ENCODE peak calls at places on chromosomes 13 and 19, in four cellular contexts. V, A, G and D are unnamed samples.

GRCh38 chr19:45163156-45163555 is 2.4 kb upstream of the NKPD1 start:
- DNase-seq in A (no peak), G (no peak), V (no peak), D (no peak)

GRCh38 chr19:41377977-41378707 is 1.8 kb downstream of the TMEM91 start:
- DNase-seq in A (no peak), V (no peak), G (peak), D (no peak)

GRCh38 chr13:47680752-47681151 is 320.3 kb downstream of the SUCLA2 start:
- DNase-seq in G (no peak), A (no peak), V (no peak), D (no peak)

GRCh38 chr19:49997709-49998108 is 27.5 kb downstream of the VRK3 start:
- DNase-seq in A (peak), V (peak), G (peak), D (peak)

GRCh38 chr19:18737337-18737953 is 53.7 kb downstream of the COMP start:
- DNase-seq in G (no peak), V (no peak), A (no peak), D (no peak)

GRCh38 chr19:10602330-10603083 is 15.4 kb upstream of the AP1M2 start:
- DNase-seq in V (peak), G (peak), A (peak), D (no peak)

GRCh38 chr13:50244355-50244912 is 229.2 kb downstream of the KCNRG start:
- DNase-seq in A (no peak), G (no peak), V (peak), D (no peak)

GRCh38 chr13:98977568-98978270 is at the start of gene DOCK9:
- DNase-seq in G (no peak), A (no peak), V (no peak), D (no peak)

GRCh38 chr13:47835470-47836228 is 165.4 kb downstream of the SUCLA2 start:
- DNase-seq in V (no peak), G (no peak), A (no peak), D (no peak)

GRCh38 chr13:51804295-51805172 is 571 bp upstream of the DHRS12 start:
- DNase-seq in G (peak), A (no peak), V (no peak), D (no peak)

GRCh38 chr13:30257433-30258099 is 49.8 kb downstream of the KATNAL1 start:
- DNase-seq in A (no peak), V (no peak), G (peak), D (no peak)

GRCh38 chr13:48527955-48528354 is 4.9 kb downstream of the RCBTB2 start:
- DNase-seq in G (no peak), V (no peak), A (no peak), D (no peak)

GRCh38 chr19:10424011-10424637 is 3.8 kb downstream of the PDE4A start:
- DNase-seq in V (peak), G (peak), A (peak), D (no peak)

GRCh38 chr19:480016-480855 is 16.1 kb upstream of the MADCAM1 start:
- DNase-seq in V (peak), A (peak), G (peak), D (no peak)

GRCh38 chr19:44573647-44574046 is 39.7 kb upstream of the IGSF23 start:
- DNase-seq in G (no peak), V (no peak), A (no peak), D (no peak)

GRCh38 chr19:16896098-16896912 is 7.5 kb downstream of the F2RL3 start:
- DNase-seq in G (no peak), A (peak), V (no peak), D (no peak)
- TF ChIP-seq ZBTB33 in G (no peak), A (no peak), V (no peak), D (no peak)

DNA sequence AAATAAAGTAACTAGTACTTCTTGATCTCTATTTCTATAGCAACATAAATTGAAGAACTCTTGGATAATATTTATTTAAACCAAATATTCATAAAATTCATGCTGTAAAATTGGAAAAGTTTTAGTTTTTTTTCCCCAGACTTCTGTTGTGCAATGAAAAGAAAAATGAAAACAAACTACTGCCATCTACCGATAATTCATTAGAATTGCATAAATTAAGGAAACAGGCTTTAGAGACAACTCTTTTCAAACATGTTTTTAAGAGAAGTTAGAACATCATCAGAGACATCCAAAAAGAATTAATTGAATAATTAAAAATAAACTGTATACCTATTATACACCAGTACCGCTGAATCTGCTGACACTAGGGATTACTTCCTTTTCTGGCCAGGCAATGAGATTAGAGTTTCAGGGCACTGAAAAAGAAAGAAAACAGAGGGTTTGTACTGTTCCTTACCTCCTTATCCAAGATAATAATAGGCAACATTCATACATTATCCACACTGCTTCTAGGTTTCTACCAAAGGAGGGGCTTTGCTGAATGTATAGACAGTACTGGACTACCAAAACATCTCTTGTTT is 4.9 kb downstream of the CCDC122 start:
- DNase-seq in G (peak), V (no peak), A (peak), D (no peak)
- TF ChIP-seq ZBTB33 in G (no peak), V (no peak), A (no peak), D (no peak)

DNA sequence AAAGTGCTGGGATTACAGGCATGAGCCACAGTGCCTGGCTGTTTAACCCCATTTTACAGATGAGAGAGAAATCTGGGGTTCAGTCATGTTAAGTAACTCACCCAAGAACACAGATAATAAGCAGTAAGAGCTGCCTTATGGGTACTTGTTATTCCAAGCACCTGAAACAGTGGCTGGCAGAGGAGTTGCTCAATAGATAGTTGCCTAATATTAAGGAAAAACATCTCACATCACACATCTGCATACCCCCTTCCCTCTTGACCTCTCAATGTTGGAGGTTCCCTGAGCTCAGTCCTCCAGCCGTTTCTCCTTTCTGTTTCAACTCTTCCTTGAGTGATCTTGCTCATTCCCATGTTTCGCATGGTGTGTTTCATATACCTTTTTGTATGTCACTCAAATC is 401.9 kb downstream of the KLF12 start:
- DNase-seq in A (no peak), G (no peak), V (no peak), D (no peak)
- TF ChIP-seq ZBTB33 in A (no peak), G (no peak), V (no peak), D (no peak)

GRCh38 chr13:102311901-102312300 is 89.9 kb downstream of the FGF14 start:
- DNase-seq in G (no peak), V (no peak), A (no peak), D (no peak)

GRCh38 chr13:102312841-102313240 is 89.0 kb downstream of the FGF14 start:
- DNase-seq in A (no peak), V (no peak), G (no peak), D (no peak)

GRCh38 chr13:102310691-102311432 is 91.0 kb downstream of the FGF14 start:
- DNase-seq in A (no peak), V (no peak), G (no peak), D (no peak)

GRCh38 chr13:102311433-102311796 is 90.4 kb downstream of the FGF14 start:
- DNase-seq in A (no peak), G (no peak), V (no peak), D (no peak)

GRCh38 chr13:102309110-102309509 is 92.7 kb downstream of the FGF14 start:
- DNase-seq in A (no peak), G (no peak), V (no peak), D (no peak)
- TF ChIP-seq ZBTB33 in A (no peak), G (no peak), V (no peak), D (no peak)

GRCh38 chr13:83019986-83020385 is 862.3 kb downstream of the SLITRK1 start:
- DNase-seq in A (no peak), V (no peak), G (no peak), D (no peak)
- TF ChIP-seq ZBTB33 in A (no peak), V (no peak), G (no peak), D (no peak)

GRCh38 chr13:72726721-72727416 is 560 bp downstream of the MZT1 start:
- DNase-seq in V (peak), A (peak), G (peak), D (no peak)
- TF ChIP-seq ZBTB33 in V (no peak), A (no peak), G (no peak), D (no peak)